ENCODE peak calls at places on chromosomes 5 and 9, in nine cellular contexts. S, N, L, V, W, Q, U, C and H are unnamed samples.

GRCh38 chr9:93642961-93643360 is 66.6 kb downstream of the PHF2 start:
- DNase-seq in S (no peak), N (no peak), L (no peak), V (no peak), W (no peak), Q (no peak), U (no peak), C (no peak), H (no peak)

GRCh38 chr5:73446631-73447233 is 1.8 kb downstream of the FOXD1 start:
- DNase-seq in S (no peak), N (no peak), L (peak), V (no peak), W (no peak), Q (no peak), U (no peak), C (no peak), H (no peak)

GRCh38 chr9:12693141-12693540 is at the start of gene TYRP1:
- DNase-seq in S (no peak), N (no peak), L (no peak), V (no peak), W (no peak), Q (no peak), U (no peak), C (no peak), H (no peak)

GRCh38 chr9:93827545-93828330 is 127.4 kb downstream of the BARX1 start:
- DNase-seq in S (peak), N (peak), L (peak), V (no peak), W (peak), Q (no peak), U (no peak), C (peak), H (peak)

GRCh38 chr5:123215929-123216702 is 127.1 kb downstream of the PRDM6 start:
- DNase-seq in S (no peak), N (no peak), L (peak), V (no peak), W (no peak), Q (no peak), U (no peak), C (no peak), H (no peak)

GRCh38 chr9:137452761-137453642 is 6.1 kb downstream of the NSMF start:
- DNase-seq in S (no peak), N (no peak), L (no peak), V (peak), W (peak), Q (no peak), U (no peak), C (peak), H (no peak)

GRCh38 chr9:115133649-115134048 is 15.7 kb upstream of the TNC start:
- DNase-seq in S (no peak), N (no peak), L (no peak), V (no peak), W (no peak), Q (no peak), U (no peak), C (no peak), H (no peak)

GRCh38 chr9:128001411-128002298 is 20.9 kb upstream of the EEIG1 start:
- DNase-seq in S (peak), N (no peak), L (peak), V (no peak), W (no peak), Q (no peak), U (no peak), C (no peak), H (no peak)

GRCh38 chr5:43635374-43635773 is 32.4 kb downstream of the NNT start:
- DNase-seq in S (no peak), N (no peak), L (no peak), V (no peak), W (no peak), Q (no peak), U (no peak), C (no peak), H (no peak)

GRCh38 chr5:114391321-114391720 is 29.5 kb downstream of the KCNN2 start:
- DNase-seq in S (no peak), N (no peak), L (no peak), V (no peak), W (no peak), Q (no peak), U (no peak), C (no peak), H (no peak)

GRCh38 chr9:133420392-133420827 is 1.8 kb upstream of the ADAMTS13 start:
- DNase-seq in S (no peak), N (no peak), L (peak), V (no peak), W (no peak), Q (no peak), U (no peak), C (no peak), H (no peak)

GRCh38 chr5:138989720-138990119 is 114.6 kb upstream of the LRRTM2 start:
- DNase-seq in S (no peak), N (no peak), L (no peak), V (no peak), W (no peak), Q (no peak), U (no peak), C (no peak), H (no peak)

GRCh38 chr9:121718063-121718462 is 66.6 kb downstream of the DAB2IP start:
- DNase-seq in S (no peak), N (peak), L (no peak), V (peak), W (no peak), Q (no peak), U (no peak), C (no peak), H (no peak)

GRCh38 chr9:91814681-91815212 is 135.3 kb downstream of the ROR2 start:
- DNase-seq in S (no peak), N (no peak), L (no peak), V (no peak), W (no peak), Q (no peak), U (no peak), C (no peak), H (no peak)

GRCh38 chr5:14777187-14777586 is 94.4 kb downstream of the ANKH start:
- DNase-seq in S (no peak), N (no peak), L (no peak), V (no peak), W (no peak), Q (no peak), U (no peak), C (no peak), H (no peak)

GRCh38 chr5:90898330-90899013 is 339.9 kb downstream of the ADGRV1 start:
- DNase-seq in S (no peak), N (no peak), L (no peak), V (no peak), W (no peak), Q (no peak), U (no peak), C (no peak), H (no peak)

GRCh38 chr5:157744055-157745011 is 821 bp downstream of the LSM11 start:
- DNase-seq in S (no peak), N (no peak), L (no peak), V (peak), W (no peak), Q (no peak), U (peak), C (peak), H (peak)

GRCh38 chr5:3122985-3123762 is 371.7 kb upstream of the IRX2 start:
- DNase-seq in S (no peak), N (no peak), L (no peak), V (no peak), W (no peak), Q (no peak), U (no peak), C (no peak), H (no peak)

GRCh38 chr9:34097865-34098264 is 28.6 kb downstream of the DCAF12 start:
- DNase-seq in S (no peak), N (no peak), L (no peak), V (no peak), W (no peak), Q (no peak), U (no peak), C (no peak), H (no peak)

GRCh38 chr5:132001647-132002561 is 9.6 kb downstream of the ACSL6 start:
- DNase-seq in S (peak), N (no peak), L (no peak), V (no peak), W (no peak), Q (no peak), U (no peak), C (no peak), H (no peak)

GRCh38 chr9:132923346-132923902 is 21.0 kb downstream of the TSC1 start:
- DNase-seq in S (no peak), N (no peak), L (no peak), V (no peak), W (no peak), Q (no peak), U (no peak), C (no peak), H (no peak)

GRCh38 chr5:123868267-123868666 is 356.3 kb downstream of the CSNK1G3 start:
- DNase-seq in S (no peak), N (no peak), L (no peak), V (no peak), W (no peak), Q (no peak), U (no peak), C (no peak), H (no peak)

GRCh38 chr5:130992621-130993020 is 172.4 kb downstream of the HINT1 start:
- DNase-seq in S (no peak), N (no peak), L (no peak), V (no peak), W (no peak), Q (no peak), U (no peak), C (no peak), H (no peak)

GRCh38 chr9:88745281-88746001 is 210.5 kb downstream of the NXNL2 start:
- DNase-seq in S (no peak), N (no peak), L (no peak), V (no peak), W (no peak), Q (no peak), U (no peak), C (no peak), H (no peak)

GRCh38 chr9:124217839-124218437 is 39.8 kb upstream of the NEK6 start:
- DNase-seq in S (no peak), N (peak), L (no peak), V (no peak), W (peak), Q (no peak), U (no peak), C (no peak), H (no peak)

GRCh38 chr9:69324549-69325401 is at the start of gene ENTREP1:
- DNase-seq in S (peak), N (no peak), L (peak), V (peak), W (peak), Q (no peak), U (no peak), C (peak), H (peak)

GRCh38 chr5:95284512-95285405 is at the start of gene MCTP1:
- DNase-seq in S (peak), N (no peak), L (peak), V (peak), W (no peak), Q (no peak), U (no peak), C (peak), H (peak)

GRCh38 chr9:111147021-111147420 is 108.8 kb upstream of the LPAR1 start:
- DNase-seq in S (no peak), N (no peak), L (no peak), V (no peak), W (no peak), Q (no peak), U (no peak), C (no peak), H (no peak)

GRCh38 chr9:99601506-99601905 is 220.2 kb upstream of the NR4A3 start:
- DNase-seq in S (no peak), N (no peak), L (no peak), V (no peak), W (no peak), Q (no peak), U (no peak), C (no peak), H (no peak)

GRCh38 chr5:168106008-168106761 is 185.3 kb upstream of the WWC1 start:
- DNase-seq in S (no peak), N (no peak), L (peak), V (no peak), W (no peak), Q (no peak), U (no peak), C (no peak), H (no peak)

GRCh38 chr9:75891277-75892167 is 1.0 kb downstream of the PCSK5 start:
- DNase-seq in S (no peak), N (no peak), L (peak), V (peak), W (peak), Q (peak), U (no peak), C (peak), H (peak)

DNA sequence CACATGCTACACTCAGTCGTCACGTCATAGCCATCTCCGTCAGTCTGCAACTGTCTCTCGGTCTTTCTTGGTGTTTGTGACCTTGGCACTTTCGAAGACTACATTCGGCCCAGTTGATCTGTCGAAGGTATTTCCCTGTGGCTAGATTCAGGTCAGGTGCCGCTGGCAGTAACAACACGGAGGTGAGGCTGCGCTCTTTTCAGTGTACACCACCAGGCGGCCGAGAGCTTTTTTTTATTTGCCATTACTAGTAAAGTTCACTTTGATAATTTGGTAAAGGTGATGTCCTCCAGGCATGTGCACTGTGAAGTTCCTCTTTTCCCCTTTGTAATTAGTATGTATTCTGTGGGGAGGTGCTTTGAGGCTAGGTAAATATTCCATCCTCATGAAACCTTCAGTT is 49.7 kb downstream of the RNF130 start:
- DNase-seq in S (no peak), N (no peak), L (no peak), V (no peak), W (no peak), Q (no peak), U (no peak), C (no peak), H (no peak)
- TF ChIP-seq CTCF in S (no peak), N (no peak), L (no peak), V (no peak), W (no peak), Q (no peak), U (no peak), C (peak), H (peak)

DNA sequence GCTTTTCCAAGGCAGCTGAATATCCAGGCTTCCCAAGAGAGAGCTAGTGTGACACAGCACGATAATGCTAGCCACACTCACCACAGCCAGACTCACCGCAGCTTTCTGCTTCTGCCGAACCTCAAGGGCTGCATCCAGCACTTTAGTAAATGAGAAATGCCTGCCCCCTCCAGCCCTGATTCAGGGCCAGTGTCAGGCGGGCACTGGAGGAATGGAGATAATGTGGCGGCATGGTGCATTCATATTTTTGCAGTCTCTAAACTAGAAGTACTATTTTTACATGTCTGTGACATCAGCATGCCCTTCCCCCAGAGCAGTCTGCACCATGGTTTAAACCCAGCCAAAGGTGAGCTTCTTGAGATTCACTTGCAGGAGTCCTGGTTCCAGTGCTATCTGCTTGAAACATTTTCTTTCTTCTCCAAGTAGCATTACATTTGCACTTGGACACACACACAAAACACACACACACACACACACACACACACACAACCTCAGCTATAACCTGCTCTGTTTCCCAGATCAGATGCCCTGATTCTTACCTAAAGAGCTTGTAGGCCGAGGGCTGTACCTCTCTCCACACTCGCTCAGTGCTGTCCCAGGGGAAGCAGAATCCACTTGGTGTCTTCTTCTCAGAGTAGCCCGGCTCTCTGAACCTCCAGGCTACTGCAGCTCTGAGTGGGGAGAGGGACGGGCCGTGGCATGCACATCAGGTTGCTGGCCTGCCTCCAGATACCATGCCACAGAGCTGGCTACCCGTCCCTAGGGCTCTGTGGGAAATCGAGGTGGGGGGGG is at the start of gene FGF1:
- DNase-seq in S (no peak), N (peak), L (no peak), V (peak), W (peak), Q (no peak), U (no peak), C (no peak), H (no peak)
- TF ChIP-seq CTCF in S (no peak), N (no peak), L (no peak), V (no peak), W (no peak), Q (no peak), U (no peak), C (no peak), H (no peak)

DNA sequence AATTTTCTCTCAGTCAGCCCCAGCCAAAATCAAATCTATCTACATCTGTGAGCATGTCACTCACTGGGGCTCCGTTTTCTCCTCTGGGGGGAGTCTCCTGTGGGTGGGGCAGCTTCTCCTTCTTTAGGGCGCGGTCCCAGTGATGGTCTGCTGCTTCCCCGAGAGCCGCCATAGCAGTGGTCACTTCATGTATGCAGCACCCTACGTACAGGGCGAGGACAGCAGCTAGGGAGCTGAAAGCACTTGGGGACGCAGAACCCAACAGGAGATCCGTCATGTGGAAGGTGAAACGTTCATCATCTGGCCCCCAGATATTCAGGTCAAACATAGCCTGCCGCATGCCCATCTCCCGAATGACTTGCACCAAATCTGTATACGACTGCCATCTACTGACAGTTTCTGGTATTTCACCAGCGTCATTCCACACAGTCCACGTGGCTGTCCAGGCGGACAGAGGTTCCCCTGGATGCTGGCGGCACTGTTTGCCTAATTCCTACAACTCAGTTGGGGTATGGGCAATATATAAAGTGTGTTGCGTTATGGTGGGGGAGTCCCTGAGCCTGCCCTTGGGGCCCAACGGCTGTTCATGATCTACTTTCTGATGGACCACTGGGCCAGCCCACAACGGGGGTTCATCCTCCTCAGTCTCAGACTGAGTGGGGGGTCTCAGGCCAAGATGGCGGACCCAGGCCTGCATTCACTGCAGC is 795.0 kb downstream of the EFNA5 start:
- DNase-seq in S (peak), N (no peak), L (peak), V (no peak), W (no peak), Q (no peak), U (no peak), C (peak), H (no peak)
- TF ChIP-seq CTCF in S (peak), N (peak), L (peak), V (peak), W (no peak), Q (no peak), U (no peak), C (peak), H (peak)

GRCh38 chr5:28473531-28474107 is 1435.2 kb upstream of the CDH9 start:
- DNase-seq in S (peak), N (no peak), L (peak), V (no peak), W (no peak), Q (no peak), U (no peak), C (no peak), H (no peak)
- TF ChIP-seq CTCF in S (no peak), N (no peak), L (peak), V (no peak), W (no peak), Q (no peak), U (no peak), C (no peak), H (peak)

GRCh38 chr5:141641634-141642278 is 5.0 kb downstream of the RELL2 start:
- DNase-seq in S (peak), N (no peak), L (peak), V (no peak), W (peak), Q (no peak), U (no peak), C (no peak), H (no peak)
- TF ChIP-seq CTCF in S (peak), N (no peak), L (peak), V (no peak), W (no peak), Q (no peak), U (no peak), C (no peak), H (no peak)

GRCh38 chr5:320524-321232 is 836 bp upstream of the AHRR start:
- DNase-seq in S (no peak), N (peak), L (no peak), V (no peak), W (peak), Q (no peak), U (no peak), C (no peak), H (no peak)

GRCh38 chr5:322281-322941 is 897 bp downstream of the AHRR start:
- DNase-seq in S (no peak), N (no peak), L (no peak), V (no peak), W (peak), Q (no peak), U (no peak), C (no peak), H (no peak)

GRCh38 chr5:321726-322251 is 275 bp downstream of the AHRR start:
- DNase-seq in S (no peak), N (no peak), L (no peak), V (no peak), W (peak), Q (no peak), U (no peak), C (no peak), H (no peak)

GRCh38 chr5:322942-323879 is 1.7 kb downstream of the AHRR start:
- DNase-seq in S (no peak), N (no peak), L (no peak), V (no peak), W (peak), Q (no peak), U (no peak), C (no peak), H (no peak)

GRCh38 chr5:321233-321725 is at the start of gene AHRR:
- DNase-seq in S (peak), N (peak), L (peak), V (peak), W (peak), Q (no peak), U (no peak), C (peak), H (peak)
- TF ChIP-seq CTCF in S (no peak), N (peak), L (peak), V (peak), W (no peak), Q (peak), U (peak), C (peak), H (peak)